ENCODE peak calls at places on chromosome X, in four cellular contexts. One of them, this sample, is unnamed.
A peak's percentile ranks its signal among the peaks of the same experiment; 100 is the strongest.

GRCh38 chrX:113389846-113390245 is 549.2 kb upstream of the AMOT start:
- DNase-seq in IMR-90: no peak
- DNase-seq in keratinocyte: no peak
- DNase-seq in K562: no peak
- DNase-seq in this sample: no peak

GRCh38 chrX:13396887-13397286 is 77.0 kb upstream of the ATXN3L start:
- DNase-seq in IMR-90: peak; percentile 74
- DNase-seq in K562: no peak
- DNase-seq in keratinocyte: no peak
- DNase-seq in this sample: peak; percentile 73

GRCh38 chrX:104315555-104315954 is 60.8 kb upstream of the ESX1 start:
- DNase-seq in IMR-90: peak; percentile 69
- DNase-seq in keratinocyte: no peak
- DNase-seq in K562: no peak
- DNase-seq in this sample: peak; percentile 61

GRCh38 chrX:15866141-15866540 is 11.5 kb upstream of the AP1S2 start:
- DNase-seq in keratinocyte: no peak
- DNase-seq in IMR-90: no peak
- DNase-seq in K562: no peak
- DNase-seq in this sample: no peak

GRCh38 chrX:119398974-119399771 is at the start of gene SLC25A43:
- DNase-seq in K562: peak; percentile 86
- DNase-seq in keratinocyte: no peak
- DNase-seq in IMR-90: no peak
- DNase-seq in this sample: peak; percentile 31

GRCh38 chrX:39850630-39851152 is 247.1 kb downstream of the BCOR start:
- DNase-seq in K562: peak; percentile 77
- DNase-seq in keratinocyte: no peak
- DNase-seq in IMR-90: peak; percentile 69
- DNase-seq in this sample: no peak

GRCh38 chrX:54087661-54088060 is 43.4 kb upstream of the PHF8 start:
- DNase-seq in K562: no peak
- DNase-seq in keratinocyte: no peak
- DNase-seq in IMR-90: no peak
- DNase-seq in this sample: no peak

GRCh38 chrX:14496674-14497073 is 32.7 kb upstream of the GLRA2 start:
- DNase-seq in IMR-90: no peak
- DNase-seq in keratinocyte: no peak
- DNase-seq in K562: no peak
- DNase-seq in this sample: no peak

GRCh38 chrX:29172880-29173279 is 585.6 kb downstream of the IL1RAPL1 start:
- DNase-seq in IMR-90: peak; percentile 62
- DNase-seq in K562: no peak
- DNase-seq in keratinocyte: no peak
- DNase-seq in this sample: peak; percentile 53

GRCh38 chrX:130173190-130173895 is 1.6 kb downstream of the RAB33A start:
- DNase-seq in K562: peak; percentile 50
- DNase-seq in IMR-90: peak; percentile 91
- DNase-seq in keratinocyte: no peak
- DNase-seq in this sample: peak; percentile 48

GRCh38 chrX:10833299-10834169 is 213.1 kb upstream of the MID1 start:
- DNase-seq in K562: no peak
- DNase-seq in IMR-90: no peak
- DNase-seq in keratinocyte: no peak
- DNase-seq in this sample: no peak

GRCh38 chrX:155993421-155993820 is 4.1 kb upstream of the IL9R start:
- DNase-seq in IMR-90: no peak
- DNase-seq in keratinocyte: no peak
- DNase-seq in K562: no peak
- DNase-seq in this sample: no peak

GRCh38 chrX:136126892-136127406 is 20.4 kb upstream of the FHL1 start:
- DNase-seq in IMR-90: peak; percentile 27
- DNase-seq in keratinocyte: no peak
- DNase-seq in K562: no peak
- DNase-seq in this sample: no peak

GRCh38 chrX:136143714-136144113 is 3.6 kb upstream of the FHL1 start:
- DNase-seq in IMR-90: no peak
- DNase-seq in K562: no peak
- DNase-seq in keratinocyte: no peak
- DNase-seq in this sample: no peak

GRCh38 chrX:42459735-42460134 is 318.2 kb downstream of the PPP1R2C start:
- DNase-seq in IMR-90: no peak
- DNase-seq in keratinocyte: no peak
- DNase-seq in K562: no peak
- DNase-seq in this sample: no peak

DNA sequence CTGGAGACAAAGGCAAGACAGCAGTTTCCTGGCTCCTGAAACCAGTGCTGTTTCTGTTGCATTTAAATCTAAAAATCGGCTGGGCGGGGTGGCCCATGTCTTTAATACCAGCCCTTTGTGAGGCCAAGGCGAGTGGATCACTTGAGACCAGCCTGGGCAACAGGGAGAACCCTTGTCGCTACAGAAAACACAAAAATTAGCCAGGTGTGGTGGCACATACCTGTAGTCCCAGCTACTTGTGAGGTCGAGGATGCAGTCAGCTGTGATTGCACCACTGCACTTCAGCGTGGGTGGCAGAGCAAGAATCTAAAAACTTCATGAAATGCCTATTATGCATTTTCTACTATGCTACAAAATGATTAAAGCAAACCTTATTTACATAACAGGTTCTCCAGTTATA is 205.4 kb upstream of the ITM2A start:
- DNase-seq in keratinocyte: no peak
- DNase-seq in IMR-90: no peak
- DNase-seq in K562: no peak
- DNase-seq in this sample: no peak
- H3K9me1 ChIP-seq in keratinocyte: no peaks in the 10 kb centered on the region
- H3K9me1 ChIP-seq in IMR-90: no peaks in the 10 kb centered on the region
- H3K9me1 ChIP-seq in K562: no peaks in the 10 kb centered on the region
- H3K9me1 ChIP-seq in this sample: no peaks in the 10 kb centered on the region

GRCh38 chrX:142184756-142185602 is 20.1 kb downstream of the MAGEC2 start:
- DNase-seq in keratinocyte: no peak
- DNase-seq in IMR-90: no peak
- DNase-seq in K562: no peak
- DNase-seq in this sample: no peak

GRCh38 chrX:142186103-142186502 is 19.0 kb downstream of the MAGEC2 start:
- DNase-seq in K562: no peak
- DNase-seq in IMR-90: no peak
- DNase-seq in keratinocyte: no peak
- DNase-seq in this sample: no peak
- H3K9me1 ChIP-seq in K562: no peaks in the 10 kb centered on the region
- H3K9me1 ChIP-seq in IMR-90: no peaks in the 10 kb centered on the region
- H3K9me1 ChIP-seq in keratinocyte: no peaks in the 10 kb centered on the region
- H3K9me1 ChIP-seq in this sample: no peaks in the 10 kb centered on the region

DNA sequence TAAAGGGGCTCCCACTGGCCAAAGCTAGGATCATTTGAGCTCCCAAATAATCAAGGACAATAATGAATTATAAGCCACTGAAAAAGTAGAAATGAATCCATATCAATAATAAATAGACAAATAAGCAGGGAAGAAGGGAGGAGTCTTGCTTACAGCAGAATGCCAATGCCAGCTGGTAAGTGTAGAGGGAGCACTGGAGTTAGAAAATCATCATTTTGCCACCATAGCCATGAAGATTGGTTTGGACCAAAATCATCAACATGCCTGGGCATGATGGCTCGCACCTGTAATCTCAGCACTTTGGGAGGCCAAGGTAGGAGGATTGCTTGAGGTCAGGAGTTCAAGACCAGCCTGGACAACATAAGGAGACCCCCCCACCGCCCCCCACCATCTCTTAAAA is 20.4 kb upstream of the SH3KBP1 start:
- DNase-seq in K562: no peak
- DNase-seq in IMR-90: no peak
- DNase-seq in keratinocyte: no peak
- DNase-seq in this sample: no peak
- H3K9me1 ChIP-seq in K562: no peaks in the 10 kb centered on the region
- H3K9me1 ChIP-seq in IMR-90: no peaks in the 10 kb centered on the region
- H3K9me1 ChIP-seq in keratinocyte: no peaks in the 10 kb centered on the region
- H3K9me1 ChIP-seq in this sample: no peaks in the 10 kb centered on the region

DNA sequence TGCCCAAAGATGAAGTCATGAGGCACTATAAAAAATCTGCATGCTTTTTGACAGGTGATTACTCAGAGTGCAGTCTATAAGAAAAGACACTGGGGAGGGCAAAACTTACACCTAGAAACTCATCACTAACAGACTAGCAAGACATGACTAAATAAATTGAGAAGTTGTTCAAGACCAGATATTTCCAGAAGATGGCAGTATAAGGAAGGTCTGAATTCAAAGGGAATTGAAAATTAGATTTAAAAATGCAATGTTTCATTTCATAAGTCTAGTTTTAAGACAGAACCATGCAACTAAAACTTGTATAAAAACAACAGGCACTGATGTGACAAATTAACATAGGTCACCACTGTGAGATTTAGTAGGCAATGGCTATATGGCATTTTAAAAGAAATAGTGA is 232.5 kb upstream of the POF1B start:
- DNase-seq in K562: no peak
- DNase-seq in IMR-90: peak; percentile 22
- DNase-seq in keratinocyte: no peak
- DNase-seq in this sample: peak; percentile 1
- H3K9me1 ChIP-seq in K562: no peaks in the 10 kb centered on the region
- H3K9me1 ChIP-seq in IMR-90: no peaks in the 10 kb centered on the region
- H3K9me1 ChIP-seq in keratinocyte: no peaks in the 10 kb centered on the region
- H3K9me1 ChIP-seq in this sample: no peaks in the 10 kb centered on the region

This sample was measured in endothelial cell of umbilical vein.